ENCODE peak calls at places on chromosomes 13 and 19, in five cellular contexts. One of them, this sample, is unnamed.

GRCh38 chr19:33421368-33421767 is 47.9 kb downstream of the CEBPG start:
- DNase-seq in GM12878: no peak
- DNase-seq in K562: no peak
- DNase-seq in H1: no peak
- DNase-seq in HepG2: no peak
- DNase-seq in this sample: no peak

GRCh38 chr13:93862259-93862658 is 617.2 kb downstream of the DCT start:
- DNase-seq in GM12878: no peak
- DNase-seq in K562: no peak
- DNase-seq in H1: no peak
- DNase-seq in HepG2: no peak
- DNase-seq in this sample: no peak

GRCh38 chr19:41564515-41565383 is 11.2 kb upstream of the CEACAM21 start:
- DNase-seq in GM12878: no peak
- DNase-seq in K562: no peak
- DNase-seq in H1: peak
- DNase-seq in HepG2: no peak
- DNase-seq in this sample: peak

GRCh38 chr13:66627512-66627911 is 602.6 kb downstream of the PCDH9 start:
- DNase-seq in GM12878: no peak
- DNase-seq in K562: no peak
- DNase-seq in H1: no peak
- DNase-seq in HepG2: no peak
- DNase-seq in this sample: no peak

GRCh38 chr13:75452564-75452963 is 29.4 kb downstream of the TBC1D4 start:
- DNase-seq in GM12878: no peak
- DNase-seq in K562: no peak
- DNase-seq in H1: no peak
- DNase-seq in HepG2: no peak
- DNase-seq in this sample: no peak

GRCh38 chr13:35926859-35927530 is 204.2 kb downstream of the DCLK1 start:
- DNase-seq in GM12878: no peak
- DNase-seq in K562: no peak
- DNase-seq in H1: no peak
- DNase-seq in HepG2: no peak
- DNase-seq in this sample: no peak

GRCh38 chr13:75705395-75705794 is 69.3 kb downstream of the LMO7 start:
- DNase-seq in GM12878: no peak
- DNase-seq in K562: no peak
- DNase-seq in H1: no peak
- DNase-seq in HepG2: no peak
- DNase-seq in this sample: no peak

GRCh38 chr19:12224676-12225075 is 61.8 kb downstream of the ZNF136 start:
- DNase-seq in GM12878: no peak
- DNase-seq in K562: no peak
- DNase-seq in H1: no peak
- DNase-seq in HepG2: no peak
- DNase-seq in this sample: no peak

GRCh38 chr19:799076-799881 is 2.0 kb downstream of the PTBP1 start:
- DNase-seq in GM12878: no peak
- DNase-seq in K562: peak
- DNase-seq in H1: peak
- DNase-seq in HepG2: peak
- DNase-seq in this sample: no peak

GRCh38 chr13:97198753-97199152 is 23.4 kb upstream of the MBNL2 start:
- DNase-seq in GM12878: no peak
- DNase-seq in K562: no peak
- DNase-seq in H1: no peak
- DNase-seq in HepG2: no peak
- DNase-seq in this sample: no peak

GRCh38 chr13:113596321-113597200 is 12.0 kb downstream of the TFDP1 start:
- DNase-seq in GM12878: no peak
- DNase-seq in K562: no peak
- DNase-seq in H1: no peak
- DNase-seq in HepG2: no peak
- DNase-seq in this sample: peak

GRCh38 chr13:65292488-65292901 is 1937.6 kb downstream of the PCDH9 start:
- DNase-seq in GM12878: no peak
- DNase-seq in K562: no peak
- DNase-seq in H1: no peak
- DNase-seq in HepG2: no peak
- DNase-seq in this sample: no peak

GRCh38 chr13:37869756-37870488 is at the start of gene TRPC4:
- DNase-seq in GM12878: no peak
- DNase-seq in K562: peak
- DNase-seq in H1: peak
- DNase-seq in HepG2: peak
- DNase-seq in this sample: peak

GRCh38 chr13:114068723-114069322 is 63.6 kb downstream of the RASA3 start:
- DNase-seq in GM12878: no peak
- DNase-seq in K562: no peak
- DNase-seq in H1: no peak
- DNase-seq in HepG2: no peak
- DNase-seq in this sample: peak

GRCh38 chr13:110511509-110512181 is 49.9 kb downstream of the RAB20 start:
- DNase-seq in GM12878: no peak
- DNase-seq in K562: peak
- DNase-seq in H1: no peak
- DNase-seq in HepG2: peak
- DNase-seq in this sample: no peak

GRCh38 chr13:77207943-77208342 is 119.0 kb downstream of the MYCBP2 start:
- DNase-seq in GM12878: no peak
- DNase-seq in K562: no peak
- DNase-seq in H1: no peak
- DNase-seq in HepG2: no peak
- DNase-seq in this sample: no peak

GRCh38 chr13:92984151-92984550 is 242.5 kb upstream of the GPC6 start:
- DNase-seq in GM12878: no peak
- DNase-seq in K562: no peak
- DNase-seq in H1: no peak
- DNase-seq in HepG2: no peak
- DNase-seq in this sample: no peak

GRCh38 chr19:812049-812816 is 9.5 kb downstream of the PLPPR3 start:
- DNase-seq in GM12878: no peak
- DNase-seq in K562: no peak
- DNase-seq in H1: peak
- DNase-seq in HepG2: no peak
- DNase-seq in this sample: no peak

GRCh38 chr19:48874309-48875135 is 2.3 kb downstream of the PPP1R15A start:
- DNase-seq in GM12878: no peak
- DNase-seq in K562: peak
- DNase-seq in H1: no peak
- DNase-seq in HepG2: no peak
- DNase-seq in this sample: no peak

GRCh38 chr13:87444135-87444534 is 227.0 kb upstream of the SLITRK5 start:
- DNase-seq in GM12878: no peak
- DNase-seq in K562: no peak
- DNase-seq in H1: no peak
- DNase-seq in HepG2: no peak
- DNase-seq in this sample: no peak

GRCh38 chr19:40799558-40800338 is 757 bp downstream of the EGLN2 start:
- DNase-seq in GM12878: no peak
- DNase-seq in K562: peak
- DNase-seq in H1: peak
- DNase-seq in HepG2: no peak
- DNase-seq in this sample: peak

GRCh38 chr19:10968527-10969081 is 7.8 kb downstream of the SMARCA4 start:
- DNase-seq in GM12878: peak
- DNase-seq in K562: no peak
- DNase-seq in H1: no peak
- DNase-seq in HepG2: no peak
- DNase-seq in this sample: no peak

GRCh38 chr13:31639443-31640163 is 99.7 kb upstream of the RXFP2 start:
- DNase-seq in GM12878: no peak
- DNase-seq in K562: no peak
- DNase-seq in H1: no peak
- DNase-seq in HepG2: no peak
- DNase-seq in this sample: no peak

GRCh38 chr13:81610613-81611012 is 1269.7 kb upstream of the SPRY2 start:
- DNase-seq in GM12878: no peak
- DNase-seq in K562: no peak
- DNase-seq in H1: no peak
- DNase-seq in HepG2: no peak
- DNase-seq in this sample: no peak

GRCh38 chr13:63625869-63626268 is 2210.2 kb upstream of the PCDH20 start:
- DNase-seq in GM12878: no peak
- DNase-seq in K562: no peak
- DNase-seq in H1: no peak
- DNase-seq in HepG2: no peak
- DNase-seq in this sample: no peak

GRCh38 chr13:99033814-99034213 is 56.0 kb upstream of the DOCK9 start:
- DNase-seq in GM12878: no peak
- DNase-seq in K562: no peak
- DNase-seq in H1: no peak
- DNase-seq in HepG2: peak
- DNase-seq in this sample: no peak

GRCh38 chr13:40640845-40641458 is 25.5 kb downstream of the FOXO1 start:
- DNase-seq in GM12878: no peak
- DNase-seq in K562: no peak
- DNase-seq in H1: no peak
- DNase-seq in HepG2: no peak
- DNase-seq in this sample: no peak

GRCh38 chr13:94169783-94170513 is 309.5 kb downstream of the DCT start:
- DNase-seq in GM12878: no peak
- DNase-seq in K562: no peak
- DNase-seq in H1: no peak
- DNase-seq in HepG2: no peak
- DNase-seq in this sample: peak

GRCh38 chr19:50024719-50025021 is 502 bp downstream of the VRK3 start:
- DNase-seq in GM12878: no peak
- DNase-seq in K562: no peak
- DNase-seq in H1: no peak
- DNase-seq in HepG2: no peak
- DNase-seq in this sample: no peak

GRCh38 chr13:44068169-44068568 is 188.5 kb downstream of the LACC1 start:
- DNase-seq in GM12878: no peak
- DNase-seq in K562: no peak
- DNase-seq in H1: no peak
- DNase-seq in HepG2: no peak
- DNase-seq in this sample: no peak

GRCh38 chr19:34260771-34261173 is 6.4 kb downstream of the GARRE1 start:
- DNase-seq in GM12878: no peak
- DNase-seq in K562: peak
- DNase-seq in H1: no peak
- DNase-seq in HepG2: no peak
- DNase-seq in this sample: no peak

GRCh38 chr13:81283561-81283960 is 942.6 kb upstream of the SPRY2 start:
- DNase-seq in GM12878: no peak
- DNase-seq in K562: no peak
- DNase-seq in H1: no peak
- DNase-seq in HepG2: no peak
- DNase-seq in this sample: no peak

GRCh38 chr13:37510441-37510840 is 88.1 kb downstream of the POSTN start:
- DNase-seq in GM12878: no peak
- DNase-seq in K562: no peak
- DNase-seq in H1: no peak
- DNase-seq in HepG2: no peak
- DNase-seq in this sample: no peak

GRCh38 chr13:82747948-82748347 is 1134.3 kb downstream of the SLITRK1 start:
- DNase-seq in GM12878: no peak
- DNase-seq in K562: no peak
- DNase-seq in H1: no peak
- DNase-seq in HepG2: no peak
- DNase-seq in this sample: no peak

GRCh38 chr19:12801466-12802266 is at the start of the genes PRDX2 and THSD8:
- DNase-seq in GM12878: no peak
- DNase-seq in K562: peak
- DNase-seq in H1: peak
- DNase-seq in HepG2: peak
- DNase-seq in this sample: peak

GRCh38 chr13:50410921-50411712 is 395.9 kb downstream of the KCNRG start:
- DNase-seq in GM12878: no peak
- DNase-seq in K562: peak
- DNase-seq in H1: no peak
- DNase-seq in HepG2: peak
- DNase-seq in this sample: no peak

GRCh38 chr19:38049105-38049649 is 142.2 kb downstream of the SIPA1L3 start:
- DNase-seq in GM12878: peak
- DNase-seq in K562: no peak
- DNase-seq in H1: no peak
- DNase-seq in HepG2: no peak
- DNase-seq in this sample: no peak

GRCh38 chr13:44304433-44304725 is 69.2 kb upstream of the SERP2 start:
- DNase-seq in GM12878: no peak
- DNase-seq in K562: no peak
- DNase-seq in H1: no peak
- DNase-seq in HepG2: no peak
- DNase-seq in this sample: no peak

DNA sequence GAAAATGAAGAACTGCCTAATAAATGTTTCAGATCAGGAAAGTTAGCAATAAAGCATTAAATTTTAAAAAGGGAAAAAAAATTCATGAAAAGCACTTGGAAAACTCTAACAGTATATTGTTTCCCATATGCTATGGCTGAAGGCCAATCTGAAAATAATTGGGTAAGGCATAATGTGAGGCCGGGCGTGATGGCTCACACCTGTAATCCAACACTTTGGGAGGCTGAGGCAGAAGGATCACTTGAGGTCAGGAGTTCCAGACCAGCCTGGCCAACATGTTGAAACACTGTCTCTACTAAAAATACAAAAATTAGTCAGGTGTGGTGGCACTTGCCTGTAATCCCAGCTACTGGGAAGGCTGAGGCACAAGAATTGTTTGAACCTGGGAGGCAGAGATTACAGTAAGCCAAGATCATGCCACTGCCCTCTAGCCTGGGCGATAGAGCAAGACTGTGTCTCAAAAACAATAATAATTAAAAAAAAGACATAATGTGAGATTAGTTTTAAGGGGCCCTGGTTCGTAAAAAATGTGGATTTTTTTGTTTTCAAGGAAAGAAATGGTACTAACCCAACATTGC is 15.2 kb downstream of the INTS6 start:
- DNase-seq in GM12878: no peak
- DNase-seq in K562: no peak
- DNase-seq in H1: no peak
- DNase-seq in HepG2: no peak
- DNase-seq in this sample: no peak
- TF ChIP-seq SP1 in GM12878: no peak
- TF ChIP-seq SP1 in K562: no peak
- TF ChIP-seq SP1 in H1: no peak
- TF ChIP-seq SP1 in HepG2: no peak
- TF ChIP-seq SP1 in this sample: no peak

GRCh38 chr19:3986260-3987041 is 1.2 kb upstream of the EEF2 start:
- DNase-seq in GM12878: peak
- DNase-seq in K562: peak
- DNase-seq in H1: no peak
- DNase-seq in HepG2: peak
- DNase-seq in this sample: peak
- TF ChIP-seq ATF2 in GM12878: no peak
- TF ChIP-seq ATF2 in K562: no peak
- TF ChIP-seq ATF2 in H1: peak
- TF ChIP-seq ATF2 in HepG2: no peak
- TF ChIP-seq ATF2 in this sample: no peak

GRCh38 chr13:30240608-30241007 is 66.7 kb downstream of the KATNAL1 start:
- DNase-seq in GM12878: no peak
- DNase-seq in K562: no peak
- DNase-seq in H1: no peak
- DNase-seq in HepG2: no peak
- DNase-seq in this sample: no peak
- TF ChIP-seq SP1 in GM12878: no peak
- TF ChIP-seq SP1 in K562: no peak
- TF ChIP-seq SP1 in H1: no peak
- TF ChIP-seq SP1 in HepG2: no peak
- TF ChIP-seq SP1 in this sample: no peak

GRCh38 chr13:112229445-112229844 is 146.7 kb upstream of the SPACA7 start:
- DNase-seq in GM12878: no peak
- DNase-seq in K562: no peak
- DNase-seq in H1: no peak
- DNase-seq in HepG2: no peak
- DNase-seq in this sample: no peak
- TF ChIP-seq ATF2 in GM12878: no peak
- TF ChIP-seq ATF2 in K562: no peak
- TF ChIP-seq ATF2 in H1: no peak
- TF ChIP-seq ATF2 in HepG2: no peak
- TF ChIP-seq ATF2 in this sample: no peak